ENCODE peak calls at places on chromosomes 11 and 22, in four cellular contexts. H is stimulated activated CD4-positive, alpha-beta T cell treated with anti-CD3 and anti-CD28 coated beads, Interleukin-12 subunit alpha, Interleukin-12 subunit beta, amount 100 ng/mL, for 4 hours; C is NCI-H2171; A is ovary. N is an unnamed sample.

GRCh38 chr11:117597083-117597482 is 199.9 kb downstream of the DSCAML1 start:
- DNase-seq in H (peak), C (no peak), A (no peak), N (no peak)

GRCh38 chr11:72970557-72971118 is 156.4 kb downstream of the ATG16L2 start:
- DNase-seq in H (no peak), C (no peak), A (no peak), N (no peak)

GRCh38 chr22:37924386-37925065 is 18.4 kb downstream of the MICALL1 start:
- DNase-seq in H (no peak), C (no peak), A (no peak), N (no peak)

GRCh38 chr11:117144477-117145392 is 648 bp downstream of the PAFAH1B2 start:
- DNase-seq in H (peak), C (peak), A (peak), N (no peak)

GRCh38 chr11:66744485-66745355 is 15.7 kb upstream of the SPTBN2 start:
- DNase-seq in H (peak), C (peak), A (peak), N (peak)

GRCh38 chr11:47645500-47645899 is 3.1 kb upstream of the MTCH2 start:
- DNase-seq in H (no peak), C (no peak), A (no peak), N (no peak)

GRCh38 chr11:66045177-66045639 is 3.8 kb downstream of the GAL3ST3 start:
- DNase-seq in H (peak), C (peak), A (peak), N (peak)

GRCh38 chr11:110858556-110858921 is 146.3 kb upstream of the ARHGAP20 start:
- DNase-seq in H (no peak), C (peak), A (no peak), N (no peak)